ENCODE peak calls at places on chromosome 17, in five cellular contexts. A is esophagus muscularis mucosa, Q is heart left ventricle, F is transverse colon, C is vagina. W is an unnamed sample. For H3K4me1, the result is how much of the 10 kb centered on the place peaks cover.

GRCh38 chr17:21358682-21359482 is 17.3 kb upstream of the KCNJ12 start:
- DNase-seq in A (no peak), C (no peak), Q (peak), F (no peak), W (peak)

GRCh38 chr17:37770631-37771518 is 26.0 kb upstream of the HNF1B start:
- DNase-seq in A (no peak), C (no peak), F (peak), Q (peak), W (peak)

GRCh38 chr17:10198509-10199249 is at the start of gene GAS7:
- DNase-seq in A (peak), F (peak), Q (peak), C (no peak), W (peak)

GRCh38 chr17:29212681-29213121 is 32.5 kb upstream of the MYO18A start:
- DNase-seq in Q (no peak), F (no peak), C (no peak), A (no peak), W (no peak)

GRCh38 chr17:79945591-79946255 is 89.9 kb downstream of the TBC1D16 start:
- DNase-seq in Q (peak), A (no peak), F (no peak), C (no peak), W (no peak)

GRCh38 chr17:21463779-21464407 is 87.7 kb downstream of the KCNJ12 start:
- DNase-seq in F (no peak), A (no peak), Q (no peak), C (no peak), W (no peak)

GRCh38 chr17:60086822-60087591 is 8.3 kb upstream of the HEATR6 start:
- DNase-seq in Q (no peak), F (no peak), C (no peak), A (no peak), W (no peak)

GRCh38 chr17:50787106-50787505 is 19.8 kb upstream of the ANKRD40CL start:
- DNase-seq in C (no peak), A (no peak), Q (no peak), F (no peak), W (no peak)

GRCh38 chr17:19024101-19025078 is 19.8 kb upstream of the FAM83G start:
- DNase-seq in C (no peak), A (no peak), Q (peak), F (no peak), W (no peak)

GRCh38 chr17:80220709-80221215 is 535 bp downstream of the SLC26A11 start:
- DNase-seq in Q (no peak), C (no peak), F (peak), A (no peak), W (peak)

GRCh38 chr17:34383225-34383615 is 20.2 kb upstream of the CCL1 start:
- DNase-seq in A (no peak), F (no peak), C (no peak), Q (no peak), W (no peak)

GRCh38 chr17:28170771-28171170 is 128.3 kb downstream of the NLK start:
- DNase-seq in F (no peak), A (no peak), C (no peak), Q (no peak), W (no peak)

GRCh38 chr17:879546-879945 is 97.4 kb downstream of the MRM3 start:
- DNase-seq in A (no peak), C (no peak), F (peak), Q (peak), W (peak)

GRCh38 chr17:60908324-60908723 is 230.7 kb downstream of the BCAS3 start:
- DNase-seq in A (no peak), C (no peak), Q (no peak), F (no peak), W (no peak)

GRCh38 chr17:65278820-65279184 is 141.6 kb downstream of the RGS9 start:
- DNase-seq in A (no peak), Q (no peak), C (no peak), F (no peak), W (no peak)

GRCh38 chr17:27346228-27346899 is 52.5 kb downstream of the WSB1 start:
- DNase-seq in C (no peak), A (no peak), Q (no peak), F (no peak), W (no peak)

GRCh38 chr17:22300731-22301352 is 608.5 kb downstream of the KCNJ18 start:
- DNase-seq in A (peak), Q (no peak), F (no peak), C (no peak), W (no peak)

GRCh38 chr17:68290268-68290954 is 516 bp downstream of the SLC16A6 start:
- DNase-seq in A (no peak), F (peak), Q (no peak), C (no peak), W (peak)

GRCh38 chr17:17783825-17784598 is 52.8 kb downstream of the SREBF1 start:
- DNase-seq in F (peak), Q (peak), C (no peak), A (no peak), W (peak)

GRCh38 chr17:83062818-83063671 is 16.4 kb upstream of the METRNL start:
- DNase-seq in C (no peak), A (no peak), F (peak), Q (no peak), W (peak)

DNA sequence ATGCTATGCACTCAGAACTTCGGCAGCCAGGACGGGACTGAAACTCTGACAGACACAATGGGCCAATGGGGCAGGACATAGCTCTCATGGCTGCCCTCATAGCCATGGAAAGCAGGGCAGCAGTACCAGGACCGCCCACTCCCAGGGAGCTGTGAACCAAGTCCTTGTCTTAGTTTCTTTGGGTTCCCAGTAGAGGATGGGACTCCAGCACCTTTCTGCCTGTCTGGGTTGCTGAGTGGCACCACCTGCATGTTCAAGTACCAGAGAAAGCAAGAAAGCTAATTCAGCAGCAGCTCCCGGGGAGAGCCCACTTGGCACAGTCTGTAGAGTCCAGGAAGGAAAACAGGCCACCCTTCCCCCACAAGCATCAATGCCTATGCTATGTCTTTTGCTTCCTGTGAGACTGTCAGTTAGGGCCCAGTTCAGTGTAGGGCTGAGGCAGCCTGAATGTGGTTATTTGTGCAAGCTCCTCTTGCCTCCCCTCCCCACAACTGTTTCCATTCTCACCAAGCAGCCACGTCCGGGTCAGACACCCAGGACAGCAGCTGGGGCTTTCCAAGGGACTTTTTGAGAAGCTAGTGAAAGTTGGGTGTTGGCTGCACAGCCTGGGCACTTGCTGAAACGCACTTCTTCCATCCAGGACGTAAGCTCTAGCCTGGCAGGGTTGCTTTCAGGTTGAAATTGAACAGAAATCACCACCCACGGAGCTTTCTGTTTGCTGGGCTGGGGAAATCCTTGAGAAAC is 7.8 kb downstream of the SUPT4H1 start:
- DNase-seq in A (no peak), Q (no peak), C (no peak), F (peak), W (peak)
- H3K4me1 ChIP-seq in A (under half), Q (under half), C (under half), F (under half), W (under half)

GRCh38 chr17:7260601-7261376 is 1.5 kb downstream of the CLDN7 start:
- DNase-seq in C (no peak), Q (no peak), A (no peak), F (peak), W (peak)

GRCh38 chr17:7263801-7264078 is 1.5 kb upstream of the CLDN7 start:
- DNase-seq in F (peak), Q (no peak), A (no peak), C (no peak), W (peak)

GRCh38 chr17:7261377-7262191 is 694 bp downstream of the CLDN7 start:
- DNase-seq in Q (no peak), F (no peak), A (no peak), C (no peak), W (peak)

GRCh38 chr17:7263071-7263800 is 958 bp upstream of the CLDN7 start:
- DNase-seq in A (no peak), Q (no peak), F (peak), C (no peak), W (peak)

GRCh38 chr17:7262192-7263070 is at the start of gene CLDN7:
- DNase-seq in F (peak), Q (no peak), A (no peak), C (no peak), W (peak)
- TF ChIP-seq CTCF in F (no peak), Q (no peak), A (no peak), C (no peak), W (peak)

DNA sequence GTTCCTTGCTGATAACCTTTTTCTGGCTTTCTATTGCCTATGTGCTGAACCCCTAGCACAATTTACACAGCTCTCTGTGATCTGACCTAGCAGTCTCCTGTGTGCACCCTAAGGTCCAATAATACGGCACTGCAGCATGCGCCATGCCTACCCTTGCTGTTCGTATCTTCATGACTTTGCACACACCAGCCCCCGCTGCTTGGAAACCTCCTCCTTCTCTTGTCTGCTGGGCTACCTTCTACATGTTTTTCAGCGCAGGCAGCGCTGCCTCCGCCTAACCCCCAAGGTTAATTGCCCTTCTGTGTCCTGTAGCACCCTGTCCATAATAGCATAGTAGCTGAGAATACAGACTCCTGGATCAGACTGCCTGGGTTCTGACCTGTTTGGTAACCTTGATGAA is 1.4 kb downstream of the STARD3 start:
- DNase-seq in C (no peak), F (no peak), Q (no peak), A (no peak), W (no peak)
- H3K4me3 ChIP-seq in C (peak), F (no peak), Q (peak), A (peak), W (no peak)

GRCh38 chr17:77365584-77366186 is 224.9 kb downstream of the SEC14L1 start:
- DNase-seq in Q (peak), A (no peak), C (no peak), F (peak), W (peak)
- H3K4me1 ChIP-seq in Q (half or more), A (under half), C (half or more), F (under half), W (under half)

GRCh38 chr17:33028778-33029177 is 37.1 kb downstream of the SPACA3 start:
- DNase-seq in Q (no peak), A (no peak), C (no peak), F (no peak), W (no peak)
- TF ChIP-seq CTCF in Q (no peak), A (no peak), C (no peak), F (no peak), W (no peak)

GRCh38 chr17:42577140-42577531 is 393 bp downstream of the PSMC3IP start:
- DNase-seq in A (no peak), F (no peak), C (no peak), Q (no peak), W (no peak)
- H3K4me3 ChIP-seq in A (peak), F (peak), C (peak), Q (peak), W (peak)